ENCODE peak calls at places on chromosomes 6 and 20, in four cellular contexts. L is AG04450, E is fibroblast of the aortic adventitia, H is T-helper 1 cell. F is an unnamed sample.

GRCh38 chr20:52895662-52896061 is 76.5 kb upstream of the TSHZ2 start:
- DNase-seq in L (no peak), E (peak; percentile 1), H (no peak), F (no peak)

GRCh38 chr6:148771896-148772554 is 25.2 kb downstream of the UST start:
- DNase-seq in L (no peak), E (no peak), H (no peak), F (no peak)

GRCh38 chr6:27889275-27889627 is 22.9 kb downstream of the OR2B2 start:
- DNase-seq in L (no peak), E (no peak), H (no peak), F (no peak)

GRCh38 chr6:33205172-33206026 is 944 bp downstream of the HSD17B8 start:
- DNase-seq in L (no peak), E (no peak), H (no peak), F (no peak)

GRCh38 chr20:22607695-22608094 is 23.3 kb upstream of the FOXA2 start:
- DNase-seq in L (no peak), E (no peak), H (no peak), F (no peak)

GRCh38 chr6:100657678-100658330 is 193.1 kb upstream of the SIM1 start:
- DNase-seq in L (no peak), E (peak; percentile 27), H (no peak), F (no peak)

GRCh38 chr20:41476013-41476441 is 109.4 kb upstream of the EMILIN3 start:
- DNase-seq in L (peak; percentile 21), E (peak; percentile 85), H (no peak), F (peak; percentile 35)

GRCh38 chr6:126603410-126603809 is 263.5 kb downstream of the CENPW start:
- DNase-seq in L (no peak), E (no peak), H (no peak), F (no peak)

GRCh38 chr6:154276810-154277577 is 79.6 kb downstream of the IPCEF1 start:
- DNase-seq in L (no peak), E (peak; percentile 67), H (no peak), F (no peak)

GRCh38 chr6:117601811-117602150 is 530 bp downstream of the GOPC start:
- DNase-seq in L (no peak), E (no peak), H (no peak), F (peak; percentile 7)

GRCh38 chr6:104527761-104528415 is 331.8 kb downstream of the HACE1 start:
- DNase-seq in L (no peak), E (peak; percentile 45), H (no peak), F (no peak)

GRCh38 chr6:90226257-90226656 is 70.4 kb downstream of the BACH2 start:
- DNase-seq in L (no peak), E (peak; percentile 53), H (no peak), F (no peak)

GRCh38 chr20:58891686-58892125 is 39.2 kb downstream of the GNAS start:
- DNase-seq in L (no peak), E (peak; percentile 41), H (no peak), F (no peak)

GRCh38 chr6:140747114-140747513 is 1372.7 kb upstream of the CITED2 start:
- DNase-seq in L (no peak), E (no peak), H (no peak), F (no peak)

GRCh38 chr6:3045369-3045768 is 22.9 kb upstream of the RIPK1 start:
- DNase-seq in L (no peak), E (no peak), H (no peak), F (no peak)

GRCh38 chr6:45566882-45567281 is 189.1 kb upstream of the SUPT3H start:
- DNase-seq in L (no peak), E (peak; percentile 31), H (no peak), F (no peak)

GRCh38 chr20:34069341-34070078 is 42.5 kb downstream of the EIF2S2 start:
- DNase-seq in L (peak; percentile 69), E (peak; percentile 92), H (peak; percentile 26), F (peak; percentile 57)